ENCODE peak calls at places on chromosomes 4 and X, in eight cellular contexts. One of them, this sample, is unnamed.

GRCh38 chr4:139624441-139625130 is 41.0 kb upstream of the MGST2 start:
- DNase-seq in NCI-H2081: no peak
- DNase-seq in NCI-H69: no peak
- DNase-seq in GM03348: no peak
- DNase-seq in T-helper 9 cell: no peak
- DNase-seq in H7: no peak
- DNase-seq in mesothelial cell of epicardium: no peak
- DNase-seq in AG10803: no peak
- DNase-seq in this sample: no peak

GRCh38 chrX:154485150-154486051 is 1.0 kb downstream of the UBL4A start:
- DNase-seq in NCI-H2081: no peak
- DNase-seq in NCI-H69: no peak
- DNase-seq in GM03348: no peak
- DNase-seq in T-helper 9 cell: no peak
- DNase-seq in H7: no peak
- DNase-seq in mesothelial cell of epicardium: no peak
- DNase-seq in AG10803: no peak
- DNase-seq in this sample: no peak

GRCh38 chr4:14865804-14866203 is 136.5 kb upstream of the CPEB2 start:
- DNase-seq in NCI-H2081: no peak
- DNase-seq in NCI-H69: peak; percentile 50
- DNase-seq in GM03348: no peak
- DNase-seq in T-helper 9 cell: no peak
- DNase-seq in H7: no peak
- DNase-seq in mesothelial cell of epicardium: no peak
- DNase-seq in AG10803: no peak
- DNase-seq in this sample: no peak

GRCh38 chr4:76449824-76450223 is 14.8 kb downstream of the SHROOM3 start:
- DNase-seq in NCI-H2081: no peak
- DNase-seq in NCI-H69: peak; percentile 20
- DNase-seq in GM03348: peak; percentile 16
- DNase-seq in T-helper 9 cell: no peak
- DNase-seq in H7: no peak
- DNase-seq in mesothelial cell of epicardium: no peak
- DNase-seq in AG10803: peak; percentile 22
- DNase-seq in this sample: no peak

GRCh38 chrX:149825424-149825823 is 43.7 kb downstream of the MAGEA9 start:
- DNase-seq in NCI-H2081: no peak
- DNase-seq in NCI-H69: peak; percentile 26
- DNase-seq in GM03348: no peak
- DNase-seq in T-helper 9 cell: peak; percentile 24
- DNase-seq in H7: no peak
- DNase-seq in mesothelial cell of epicardium: no peak
- DNase-seq in AG10803: no peak
- DNase-seq in this sample: no peak

GRCh38 chrX:44952329-44953027 is 79.5 kb downstream of the KDM6A start:
- DNase-seq in NCI-H2081: no peak
- DNase-seq in NCI-H69: no peak
- DNase-seq in GM03348: no peak
- DNase-seq in T-helper 9 cell: no peak
- DNase-seq in H7: no peak
- DNase-seq in mesothelial cell of epicardium: no peak
- DNase-seq in AG10803: no peak
- DNase-seq in this sample: no peak

GRCh38 chr4:52743444-52744019 is 7.7 kb downstream of the ERVMER34-1 start:
- DNase-seq in NCI-H2081: no peak
- DNase-seq in NCI-H69: no peak
- DNase-seq in GM03348: no peak
- DNase-seq in T-helper 9 cell: no peak
- DNase-seq in H7: no peak
- DNase-seq in mesothelial cell of epicardium: no peak
- DNase-seq in AG10803: no peak
- DNase-seq in this sample: no peak

GRCh38 chrX:149286940-149287349 is 218.2 kb downstream of the IDS start:
- DNase-seq in NCI-H2081: no peak
- DNase-seq in NCI-H69: peak; percentile 24
- DNase-seq in GM03348: peak; percentile 35
- DNase-seq in T-helper 9 cell: peak; percentile 13
- DNase-seq in H7: peak; percentile 46
- DNase-seq in mesothelial cell of epicardium: no peak
- DNase-seq in AG10803: peak; percentile 28
- DNase-seq in this sample: peak; percentile 10

GRCh38 chr4:5142726-5143125 is 91.4 kb downstream of the STK32B start:
- DNase-seq in NCI-H2081: no peak
- DNase-seq in NCI-H69: peak; percentile 16
- DNase-seq in GM03348: peak; percentile 28
- DNase-seq in T-helper 9 cell: no peak
- DNase-seq in H7: peak; percentile 53
- DNase-seq in mesothelial cell of epicardium: no peak
- DNase-seq in AG10803: peak; percentile 56
- DNase-seq in this sample: no peak

GRCh38 chr4:80054375-80054774 is 18.7 kb downstream of the ANTXR2 start:
- DNase-seq in NCI-H2081: no peak
- DNase-seq in NCI-H69: no peak
- DNase-seq in GM03348: no peak
- DNase-seq in T-helper 9 cell: no peak
- DNase-seq in H7: no peak
- DNase-seq in mesothelial cell of epicardium: no peak
- DNase-seq in AG10803: no peak
- DNase-seq in this sample: no peak

GRCh38 chrX:46573331-46573895 is at the start of gene CHST7:
- DNase-seq in NCI-H2081: peak; percentile 42
- DNase-seq in NCI-H69: peak; percentile 85
- DNase-seq in GM03348: peak; percentile 80
- DNase-seq in T-helper 9 cell: peak; percentile 46
- DNase-seq in H7: peak; percentile 85
- DNase-seq in mesothelial cell of epicardium: no peak
- DNase-seq in AG10803: peak; percentile 54
- DNase-seq in this sample: peak; percentile 39

GRCh38 chr4:6469144-6469543 is 3.3 kb downstream of the PPP2R2C start:
- DNase-seq in NCI-H2081: no peak
- DNase-seq in NCI-H69: no peak
- DNase-seq in GM03348: no peak
- DNase-seq in T-helper 9 cell: no peak
- DNase-seq in H7: no peak
- DNase-seq in mesothelial cell of epicardium: no peak
- DNase-seq in AG10803: no peak
- DNase-seq in this sample: no peak

GRCh38 chr4:7831330-7831729 is 108.3 kb downstream of the AFAP1 start:
- DNase-seq in NCI-H2081: no peak
- DNase-seq in NCI-H69: peak; percentile 53
- DNase-seq in GM03348: peak; percentile 39
- DNase-seq in T-helper 9 cell: no peak
- DNase-seq in H7: no peak
- DNase-seq in mesothelial cell of epicardium: no peak
- DNase-seq in AG10803: peak; percentile 87
- DNase-seq in this sample: no peak

GRCh38 chrX:19849433-19850190 is 37.8 kb downstream of the SH3KBP1 start:
- DNase-seq in NCI-H2081: no peak
- DNase-seq in NCI-H69: no peak
- DNase-seq in GM03348: no peak
- DNase-seq in T-helper 9 cell: no peak
- DNase-seq in H7: no peak
- DNase-seq in mesothelial cell of epicardium: no peak
- DNase-seq in AG10803: no peak
- DNase-seq in this sample: no peak

GRCh38 chr4:3041192-3042142 is 32.9 kb downstream of the HTT-AS start:
- DNase-seq in NCI-H2081: no peak
- DNase-seq in NCI-H69: peak; percentile 55
- DNase-seq in GM03348: peak; percentile 73
- DNase-seq in T-helper 9 cell: peak; percentile 9
- DNase-seq in H7: peak; percentile 66
- DNase-seq in mesothelial cell of epicardium: no peak
- DNase-seq in AG10803: peak; percentile 71
- DNase-seq in this sample: no peak

GRCh38 chr4:165631208-165631894 is 241.7 kb upstream of the TLL1 start:
- DNase-seq in NCI-H2081: peak; percentile 32
- DNase-seq in NCI-H69: peak; percentile 87
- DNase-seq in GM03348: peak; percentile 30
- DNase-seq in T-helper 9 cell: no peak
- DNase-seq in H7: no peak
- DNase-seq in mesothelial cell of epicardium: no peak
- DNase-seq in AG10803: no peak
- DNase-seq in this sample: no peak

This sample was measured in NCI-H1930.